ENCODE peak calls at places on chromosome 16, in five cellular contexts. E is GM23248, M is cerebellar nuclear complex, F is DMS153, A is HFF-Myc. V is an unnamed sample.

GRCh38 chr16:73094371-73094770 is 46.4 kb upstream of the ZFHX3 start:
- DNase-seq in E (no peak), M (no peak), F (no peak), A (no peak), V (no peak)

GRCh38 chr16:54040480-54040879 is 246.1 kb downstream of the IRX3 start:
- DNase-seq in E (no peak), M (no peak), F (no peak), A (no peak), V (no peak)

GRCh38 chr16:84461029-84461415 is 43.4 kb downstream of the MEAK7 start:
- DNase-seq in E (no peak), M (no peak), F (no peak), A (no peak), V (no peak)

GRCh38 chr16:72291121-72291520 is 119.2 kb upstream of the PMFBP1 start:
- DNase-seq in E (peak), M (no peak), F (no peak), A (peak), V (peak)

GRCh38 chr16:67547423-67548264 is 14.7 kb upstream of the CTCF start:
- DNase-seq in E (no peak), M (no peak), F (peak), A (no peak), V (no peak)

GRCh38 chr16:67150058-67150832 is 553 bp downstream of the B3GNT9 start:
- DNase-seq in E (peak), M (no peak), F (no peak), A (no peak), V (peak)

GRCh38 chr16:70665806-70666735 is 19.7 kb downstream of the IL34 start:
- DNase-seq in E (no peak), M (no peak), F (no peak), A (no peak), V (no peak)

GRCh38 chr16:30555848-30556473 is 2.2 kb downstream of the ZNF764 start:
- DNase-seq in E (no peak), M (no peak), F (no peak), A (no peak), V (no peak)

V was measured in AG10803.